ENCODE peak calls at places on chromosomes 3 and 15, in six cellular contexts. B, A, Q, N, S and P are unnamed samples.

GRCh38 chr3:138348950-138349739 is 766 bp downstream of the MRAS start:
- DNase-seq in S (no peak), Q (no peak), A (peak), B (no peak), N (peak), P (no peak)

GRCh38 chr15:74616020-74616939 is 644 bp downstream of the CLK3 start:
- DNase-seq in B (peak), A (peak), Q (no peak), N (peak), S (peak), P (peak)

GRCh38 chr3:71145954-71146353 is 437.6 kb downstream of the FOXP1 start:
- DNase-seq in Q (no peak), N (no peak), S (no peak), B (no peak), A (no peak), P (no peak)

GRCh38 chr3:161354554-161354953 is 16.8 kb downstream of the SPTSSB start:
- DNase-seq in A (no peak), S (no peak), N (no peak), B (no peak), Q (no peak), P (no peak)

GRCh38 chr15:99925661-99926461 is 192.6 kb upstream of the LYSMD4 start:
- DNase-seq in S (peak), N (peak), B (peak), Q (no peak), A (peak), P (no peak)

GRCh38 chr3:101946906-101947305 is 97.6 kb downstream of the NFKBIZ start:
- DNase-seq in B (no peak), Q (no peak), S (no peak), N (peak), A (no peak), P (no peak)

GRCh38 chr15:69452702-69453513 is at the start of gene RPLP1:
- DNase-seq in B (peak), A (peak), Q (peak), S (peak), N (peak), P (peak)

GRCh38 chr15:85730001-85730820 is 64.5 kb downstream of the KLHL25 start:
- DNase-seq in B (no peak), Q (no peak), A (peak), S (no peak), N (peak), P (no peak)

GRCh38 chr3:112730210-112730609 is 89.3 kb upstream of the CCDC80 start:
- DNase-seq in B (no peak), A (no peak), N (peak), S (no peak), Q (no peak), P (no peak)

GRCh38 chr15:75577401-75578205 is 1.5 kb downstream of the PTPN9 start:
- DNase-seq in A (no peak), N (peak), B (no peak), Q (no peak), S (no peak), P (no peak)

GRCh38 chr15:70584838-70585706 is 178.3 kb downstream of the UACA start:
- DNase-seq in N (no peak), Q (peak), A (peak), B (peak), S (peak), P (no peak)

GRCh38 chr15:68694111-68694510 is 115.3 kb downstream of the CORO2B start:
- DNase-seq in B (no peak), A (no peak), N (no peak), Q (no peak), S (no peak), P (no peak)

GRCh38 chr3:159806412-159806811 is 182.2 kb upstream of the IL12A start:
- DNase-seq in B (no peak), A (no peak), N (peak), Q (no peak), S (no peak), P (no peak)

GRCh38 chr3:64329037-64329436 is 103.8 kb upstream of the PRICKLE2 start:
- DNase-seq in Q (no peak), S (no peak), A (no peak), N (no peak), B (no peak), P (no peak)

GRCh38 chr3:169759256-169759655 is 5.6 kb downstream of the TERC start:
- DNase-seq in Q (no peak), S (no peak), B (no peak), N (peak), A (no peak), P (no peak)

GRCh38 chr3:179695672-179696313 is 43.0 kb downstream of the USP13 start:
- DNase-seq in A (no peak), S (no peak), Q (no peak), B (no peak), N (no peak), P (peak)

GRCh38 chr15:99437315-99438221 is 128.2 kb upstream of the MEF2A start:
- DNase-seq in N (no peak), S (peak), B (no peak), Q (no peak), A (no peak), P (no peak)

GRCh38 chr3:52228266-52228665 is 2.8 kb upstream of the TLR9 start:
- DNase-seq in Q (no peak), S (no peak), A (no peak), N (no peak), B (no peak), P (no peak)

GRCh38 chr3:134076816-134077215 is 47.1 kb upstream of the SLCO2A1 start:
- DNase-seq in S (no peak), N (no peak), A (no peak), B (no peak), Q (no peak), P (no peak)

GRCh38 chr3:41653575-41654239 is 308.2 kb downstream of the ULK4 start:
- DNase-seq in Q (no peak), A (no peak), S (no peak), N (peak), B (no peak), P (no peak)

GRCh38 chr3:30356901-30357753 is 249.3 kb upstream of the TGFBR2 start:
- DNase-seq in A (no peak), N (no peak), S (no peak), B (no peak), Q (no peak), P (no peak)

GRCh38 chr3:193262707-193263106 is 21.7 kb downstream of the PLAAT1 start:
- DNase-seq in A (no peak), Q (no peak), S (no peak), N (no peak), B (no peak), P (no peak)

GRCh38 chr15:66100761-66101160 is 152.8 kb downstream of the MEGF11 start:
- DNase-seq in A (no peak), B (no peak), S (no peak), Q (no peak), N (no peak), P (no peak)

GRCh38 chr3:184354740-184355139 is 6.7 kb downstream of the CLCN2 start:
- DNase-seq in Q (no peak), B (no peak), S (no peak), A (no peak), N (no peak), P (no peak)

GRCh38 chr3:25581823-25582222 is 82.9 kb downstream of the TOP2B start:
- DNase-seq in S (no peak), B (no peak), Q (no peak), A (no peak), N (no peak), P (no peak)

GRCh38 chr3:32181370-32181769 is 57.1 kb upstream of the CMTM8 start:
- DNase-seq in B (no peak), A (no peak), N (no peak), S (no peak), Q (no peak), P (no peak)

GRCh38 chr3:189652042-189652441 is 20.9 kb downstream of the TP63 start:
- DNase-seq in N (no peak), A (peak), Q (no peak), S (no peak), B (no peak), P (no peak)

GRCh38 chr15:75966073-75966472 is 46.2 kb downstream of the NRG4 start:
- DNase-seq in Q (no peak), B (no peak), A (no peak), N (peak), S (no peak), P (no peak)

GRCh38 chr3:136266468-136266867 is 16.3 kb downstream of the PCCB start:
- DNase-seq in S (no peak), N (no peak), B (no peak), Q (no peak), A (no peak), P (no peak)

GRCh38 chr3:30778923-30779322 is 115.5 kb downstream of the GADL1 start:
- DNase-seq in B (no peak), N (no peak), S (no peak), Q (no peak), A (no peak), P (no peak)